ENCODE peak calls at places on chromosomes 1 and 21, in four cellular contexts. C, X, V and I are unnamed samples.

GRCh38 chr21:36355071-36355680 is 30.0 kb upstream of the CHAF1B start:
- DNase-seq in C (peak), X (no peak), V (no peak), I (no peak)

GRCh38 chr1:225578247-225578646 is 74.7 kb downstream of the ENAH start:
- DNase-seq in C (no peak), X (no peak), V (no peak), I (no peak)

GRCh38 chr1:236741757-236742156 is 53.3 kb upstream of the MTR start:
- DNase-seq in C (no peak), X (no peak), V (no peak), I (no peak)

GRCh38 chr1:221708076-221708571 is 33.8 kb downstream of the DUSP10 start:
- DNase-seq in C (no peak), X (peak), V (peak), I (no peak)

GRCh38 chr1:169120066-169120465 is 13.6 kb downstream of the ATP1B1 start:
- DNase-seq in C (no peak), X (no peak), V (no peak), I (no peak)

GRCh38 chr1:160726498-160727391 is 12.3 kb upstream of the SLAMF7 start:
- DNase-seq in C (peak), X (no peak), V (peak), I (peak)

GRCh38 chr1:58855351-58856165 is 71.7 kb upstream of the JUN start:
- DNase-seq in C (peak), X (no peak), V (no peak), I (no peak)

GRCh38 chr21:38311091-38311490 is 54.3 kb downstream of the KCNJ15 start:
- DNase-seq in C (no peak), X (no peak), V (no peak), I (no peak)

GRCh38 chr1:209585672-209586071 is 2.2 kb downstream of the CAMK1G start:
- DNase-seq in C (no peak), X (no peak), V (no peak), I (peak)

GRCh38 chr1:119080586-119080985 is 59.9 kb downstream of the WARS2 start:
- DNase-seq in C (no peak), X (no peak), V (no peak), I (peak)

GRCh38 chr1:236301080-236301957 is 19.6 kb upstream of the ERO1B start:
- DNase-seq in C (no peak), X (no peak), V (no peak), I (peak)

GRCh38 chr1:15508700-15509487 is 15.1 kb downstream of the CASP9 start:
- DNase-seq in C (no peak), X (no peak), V (no peak), I (no peak)

GRCh38 chr1:29650041-29650400 is 413.7 kb downstream of the PTPRU start:
- DNase-seq in C (no peak), X (no peak), V (no peak), I (no peak)

GRCh38 chr1:227562923-227563318 is 435 bp upstream of the ZNF678 start:
- DNase-seq in C (no peak), X (no peak), V (no peak), I (no peak)

GRCh38 chr1:5491207-5491904 is 500.9 kb downstream of the NPHP4 start:
- DNase-seq in C (no peak), X (no peak), V (no peak), I (no peak)

GRCh38 chr1:85581802-85582686 is 1.5 kb downstream of the CCN1 start:
- DNase-seq in C (peak), X (no peak), V (no peak), I (peak)

GRCh38 chr1:43671626-43672330 is 21.8 kb downstream of the KDM4A start:
- DNase-seq in C (no peak), X (no peak), V (no peak), I (no peak)

GRCh38 chr21:33394260-33394659 is 9.0 kb upstream of the IFNGR2 start:
- DNase-seq in C (no peak), X (no peak), V (no peak), I (no peak)

GRCh38 chr1:200665851-200666250 is 3.9 kb downstream of the DDX59 start:
- DNase-seq in C (no peak), X (no peak), V (no peak), I (no peak)

GRCh38 chr1:39788758-39789570 is at the start of gene BMP8B:
- DNase-seq in C (no peak), X (no peak), V (peak), I (peak)

GRCh38 chr1:18948913-18949688 is 7.4 kb downstream of the IFFO2 start:
- DNase-seq in C (peak), X (no peak), V (no peak), I (no peak)

GRCh38 chr1:202505356-202505755 is 156.9 kb downstream of the PPP1R12B start:
- DNase-seq in C (no peak), X (no peak), V (no peak), I (no peak)

GRCh38 chr1:202498542-202498941 is 150.0 kb downstream of the PPP1R12B start:
- DNase-seq in C (no peak), X (no peak), V (no peak), I (no peak)

DNA sequence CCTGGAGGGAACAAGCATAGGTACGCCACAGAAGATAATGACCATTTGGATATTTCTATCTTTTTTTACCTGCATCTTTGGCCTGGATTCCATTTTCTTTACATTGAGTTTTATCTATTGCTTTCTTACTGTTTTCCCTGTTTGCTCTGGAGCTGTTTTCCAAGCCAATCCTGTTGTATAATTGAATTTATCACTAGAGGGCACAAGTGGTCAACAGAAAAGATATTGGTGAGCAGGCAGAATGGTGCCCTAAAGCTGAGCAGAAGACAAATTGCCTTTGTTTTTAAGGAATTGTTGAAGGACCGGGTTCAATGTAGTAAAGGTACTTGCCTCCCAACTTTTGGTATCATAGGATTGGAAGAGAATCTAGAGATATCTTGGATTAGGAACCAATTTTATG is 152.8 kb downstream of the PPP1R12B start:
- DNase-seq in C (peak), X (no peak), V (peak), I (peak)
- TF ChIP-seq JUND in C (no peak), X (no peak), V (no peak), I (no peak)

DNA sequence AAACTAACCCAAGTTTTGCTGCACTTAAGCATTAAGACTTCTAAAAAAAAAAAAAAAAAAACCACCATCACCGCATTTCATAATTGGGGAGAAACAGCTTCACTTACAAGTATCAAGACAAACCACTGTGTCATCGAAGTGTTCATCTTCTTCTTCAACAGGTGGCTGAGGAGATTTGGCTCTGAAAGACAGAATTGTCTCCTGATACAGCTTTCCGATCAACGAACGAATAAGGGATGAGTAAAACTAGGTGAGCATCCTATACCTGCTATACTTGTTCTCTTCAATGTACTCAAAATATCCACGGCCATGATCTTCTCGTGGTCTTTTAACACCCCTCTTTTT is 2.0 kb downstream of the HNRNPU start:
- DNase-seq in C (no peak), X (no peak), V (no peak), I (no peak)
- TF ChIP-seq JUND in C (no peak), X (no peak), V (no peak), I (no peak)

GRCh38 chr1:98090351-98090750 is 169.5 kb upstream of the DPYD start:
- DNase-seq in C (no peak), X (no peak), V (no peak), I (no peak)

GRCh38 chr1:98088361-98088760 is 167.5 kb upstream of the DPYD start:
- DNase-seq in C (no peak), X (no peak), V (no peak), I (no peak)

GRCh38 chr1:98086796-98087195 is 166.0 kb upstream of the DPYD start:
- DNase-seq in C (peak), X (no peak), V (no peak), I (no peak)

GRCh38 chr1:98084188-98084587 is 163.4 kb upstream of the DPYD start:
- DNase-seq in C (no peak), X (no peak), V (no peak), I (no peak)

GRCh38 chr1:98086156-98086555 is 165.3 kb upstream of the DPYD start:
- DNase-seq in C (no peak), X (no peak), V (no peak), I (no peak)
- TF ChIP-seq JUND in C (no peak), X (no peak), V (no peak), I (no peak)

GRCh38 chr1:171470726-171471125 is 14.6 kb upstream of the PRRC2C start:
- DNase-seq in C (no peak), X (no peak), V (no peak), I (no peak)
- TF ChIP-seq JUND in C (no peak), X (no peak), V (no peak), I (no peak)

GRCh38 chr1:54377040-54377691 is 29.0 kb downstream of the SSBP3 start:
- DNase-seq in C (no peak), X (no peak), V (peak), I (no peak)
- TF ChIP-seq JUND in C (no peak), X (no peak), V (peak), I (no peak)